ENCODE peak calls at places on chromosome 1, in four cellular contexts. One of them, this sample, is unnamed.

GRCh38 chr1:155013632-155014031 is 11.0 kb downstream of the ZBTB7B start:
- DNase-seq in K562: peak; percentile 82
- DNase-seq in HCT116: no peak
- DNase-seq in GM12878: no peak
- DNase-seq in this sample: no peak

GRCh38 chr1:3133671-3134070 is 64.7 kb downstream of the PRDM16 start:
- DNase-seq in GM12878: no peak
- DNase-seq in K562: no peak
- DNase-seq in HCT116: no peak
- DNase-seq in this sample: no peak

GRCh38 chr1:39900662-39901485 is 843 bp downstream of the MYCL start:
- DNase-seq in K562: peak; percentile 60
- DNase-seq in GM12878: no peak
- DNase-seq in HCT116: no peak
- DNase-seq in this sample: peak; percentile 67

GRCh38 chr1:78676347-78676982 is 26.8 kb downstream of the IFI44 start:
- DNase-seq in HCT116: peak; percentile 40
- DNase-seq in K562: peak; percentile 60
- DNase-seq in GM12878: no peak
- DNase-seq in this sample: no peak

GRCh38 chr1:59432531-59433439 is 135.9 kb downstream of the FGGY start:
- DNase-seq in K562: no peak
- DNase-seq in HCT116: no peak
- DNase-seq in GM12878: peak; percentile 69
- DNase-seq in this sample: no peak

GRCh38 chr1:112537451-112537850 is 28.7 kb downstream of the WNT2B start:
- DNase-seq in GM12878: no peak
- DNase-seq in K562: no peak
- DNase-seq in HCT116: no peak
- DNase-seq in this sample: no peak

GRCh38 chr1:193111641-193112090 is 6.5 kb upstream of the GLRX2 start:
- DNase-seq in K562: peak; percentile 76
- DNase-seq in HCT116: peak; percentile 46
- DNase-seq in GM12878: no peak
- DNase-seq in this sample: no peak

GRCh38 chr1:26721669-26722355 is 26.0 kb downstream of the ARID1A start:
- DNase-seq in K562: peak; percentile 73
- DNase-seq in HCT116: no peak
- DNase-seq in GM12878: no peak
- DNase-seq in this sample: no peak

GRCh38 chr1:113519561-113519960 is 129.2 kb downstream of the MAGI3 start:
- DNase-seq in HCT116: no peak
- DNase-seq in GM12878: no peak
- DNase-seq in K562: no peak
- DNase-seq in this sample: no peak

GRCh38 chr1:220301630-220302029 is 29.4 kb upstream of the RAB3GAP2 start:
- DNase-seq in GM12878: no peak
- DNase-seq in K562: no peak
- DNase-seq in HCT116: no peak
- DNase-seq in this sample: no peak

GRCh38 chr1:168512864-168513595 is 30.8 kb downstream of the XCL2 start:
- DNase-seq in GM12878: no peak
- DNase-seq in HCT116: no peak
- DNase-seq in K562: no peak
- DNase-seq in this sample: no peak

GRCh38 chr1:8371372-8371991 is 53.6 kb downstream of the SLC45A1 start:
- DNase-seq in K562: no peak
- DNase-seq in GM12878: no peak
- DNase-seq in HCT116: no peak
- DNase-seq in this sample: no peak

GRCh38 chr1:226029568-226030225 is 30.6 kb upstream of the SDE2 start:
- DNase-seq in K562: no peak
- DNase-seq in HCT116: no peak
- DNase-seq in GM12878: no peak
- DNase-seq in this sample: no peak

GRCh38 chr1:45867697-45868346 is 64.4 kb downstream of the MAST2 start:
- DNase-seq in GM12878: no peak
- DNase-seq in K562: no peak
- DNase-seq in HCT116: no peak
- DNase-seq in this sample: no peak

GRCh38 chr1:181141431-181141910 is 53.0 kb downstream of the IER5 start:
- DNase-seq in K562: peak; percentile 88
- DNase-seq in HCT116: no peak
- DNase-seq in GM12878: no peak
- DNase-seq in this sample: no peak

GRCh38 chr1:7042322-7043231 is 257.3 kb downstream of the CAMTA1 start:
- DNase-seq in K562: peak; percentile 31
- DNase-seq in HCT116: peak; percentile 10
- DNase-seq in GM12878: no peak
- DNase-seq in this sample: peak; percentile 56

GRCh38 chr1:198656500-198656932 is 17.7 kb downstream of the PTPRC start:
- DNase-seq in GM12878: no peak
- DNase-seq in K562: peak; percentile 76
- DNase-seq in HCT116: no peak
- DNase-seq in this sample: no peak

GRCh38 chr1:63611231-63611630 is 18.0 kb downstream of the PGM1 start:
- DNase-seq in HCT116: no peak
- DNase-seq in K562: no peak
- DNase-seq in GM12878: no peak
- DNase-seq in this sample: no peak
- TF ChIP-seq EGR1 in HCT116: no peak
- TF ChIP-seq EGR1 in K562: no peak
- TF ChIP-seq EGR1 in GM12878: no peak
- TF ChIP-seq EGR1 in this sample: no peak

DNA sequence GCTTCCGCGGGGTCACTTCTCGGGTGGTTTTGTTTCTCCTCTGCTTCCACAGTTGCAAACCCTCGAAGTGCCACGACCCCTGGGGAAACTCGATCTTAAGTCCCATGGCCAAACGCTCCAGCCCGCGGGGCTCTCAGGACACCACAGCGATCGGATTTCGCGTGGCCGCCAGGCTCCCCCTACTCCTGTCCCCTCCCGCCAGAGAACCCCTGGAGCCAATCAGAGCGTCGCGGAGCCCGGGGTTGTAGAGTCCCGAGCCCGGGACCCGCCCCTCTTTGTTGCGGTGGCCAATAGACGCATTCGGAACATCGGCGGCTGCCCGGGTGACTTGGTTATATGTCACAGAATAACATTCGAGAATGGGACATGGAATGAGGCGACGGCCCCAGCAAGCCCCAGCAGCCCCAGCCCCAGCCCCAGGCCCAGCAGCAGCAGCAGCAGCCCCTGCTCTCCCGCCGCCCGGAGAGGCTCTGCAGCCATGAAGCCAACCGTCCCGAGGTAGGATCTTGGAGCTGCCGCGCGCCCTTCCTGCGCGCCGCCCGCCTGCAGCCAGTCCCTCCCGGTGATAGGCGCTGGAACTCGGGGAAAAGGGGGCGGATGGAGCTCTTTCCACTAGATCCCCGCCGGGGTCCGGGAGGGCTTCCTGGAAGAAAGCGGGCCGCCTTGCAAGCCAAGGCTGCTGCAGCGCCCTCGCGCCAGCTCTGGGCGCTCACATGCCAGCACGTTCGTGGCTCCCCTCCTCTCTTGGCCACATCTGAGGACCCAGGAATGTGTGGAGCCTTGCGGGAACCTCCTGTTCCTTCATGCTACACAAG is at the start of gene VASH2:
- DNase-seq in K562: peak; percentile 59
- DNase-seq in GM12878: peak; percentile 59
- DNase-seq in HCT116: peak; percentile 57
- DNase-seq in this sample: peak; percentile 89
- H3K9ac ChIP-seq in K562: peak within 1 kb of the TSS; percentile 49
- H3K9ac ChIP-seq in GM12878: peak within 1 kb of the TSS; percentile 77
- H3K9ac ChIP-seq in HCT116: peak within 1 kb of the TSS; percentile 55
- H3K9ac ChIP-seq in this sample: peak within 1 kb of the TSS; percentile 57

GRCh38 chr1:84996846-84997666 is at the start of gene MCOLN2:
- DNase-seq in HCT116: no peak
- DNase-seq in GM12878: no peak
- DNase-seq in K562: peak; percentile 7
- DNase-seq in this sample: no peak

GRCh38 chr1:84997667-84998600 is 1.0 kb upstream of the MCOLN2 start:
- DNase-seq in GM12878: no peak
- DNase-seq in K562: no peak
- DNase-seq in HCT116: no peak
- DNase-seq in this sample: no peak

GRCh38 chr1:84998642-84999280 is 1.8 kb upstream of the MCOLN2 start:
- DNase-seq in GM12878: no peak
- DNase-seq in HCT116: no peak
- DNase-seq in K562: no peak
- DNase-seq in this sample: no peak

GRCh38 chr1:84991097-84991890 is 5.6 kb downstream of the MCOLN2 start:
- DNase-seq in K562: no peak
- DNase-seq in GM12878: no peak
- DNase-seq in HCT116: no peak
- DNase-seq in this sample: no peak

GRCh38 chr1:84995484-84996334 is 1.2 kb downstream of the MCOLN2 start:
- DNase-seq in GM12878: no peak
- DNase-seq in HCT116: no peak
- DNase-seq in K562: no peak
- DNase-seq in this sample: no peak
- TF ChIP-seq EGR1 in GM12878: no peak
- TF ChIP-seq EGR1 in HCT116: no peak
- TF ChIP-seq EGR1 in K562: no peak
- TF ChIP-seq EGR1 in this sample: no peak

DNA sequence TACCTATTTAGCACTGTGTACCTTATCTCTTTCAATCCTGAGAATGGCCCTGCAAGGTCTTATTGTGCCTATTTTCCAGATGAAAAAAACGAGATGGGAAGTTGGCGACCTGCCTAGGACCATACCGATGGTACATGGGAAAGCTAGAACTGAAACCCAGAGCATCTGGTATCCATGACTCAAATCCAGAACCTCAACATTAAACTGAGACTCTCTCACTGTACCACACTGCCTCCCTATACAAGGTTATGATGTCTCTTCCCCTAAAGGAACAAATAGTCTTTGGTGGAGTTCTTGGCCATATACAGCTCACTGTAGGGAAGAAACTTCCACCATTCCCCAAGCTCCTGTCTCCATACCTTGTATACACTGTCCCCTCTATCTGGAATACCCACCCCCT is 110.7 kb downstream of the TNR start:
- DNase-seq in GM12878: no peak
- DNase-seq in K562: no peak
- DNase-seq in HCT116: no peak
- DNase-seq in this sample: no peak
- H3K9ac ChIP-seq in GM12878: no peak overlapping the region
- H3K9ac ChIP-seq in K562: no peak overlapping the region
- H3K9ac ChIP-seq in HCT116: no peak overlapping the region
- H3K9ac ChIP-seq in this sample: no peak overlapping the region

This sample was measured in H1.